ENCODE peak calls at places on chromosome 13, in nine cellular contexts. One of them, this sample, is unnamed.

GRCh38 chr13:74136089-74136658 is 2.0 kb upstream of the KLF12 start:
- DNase-seq in stimulated activated CD8-positive, alpha-beta memory T cell treated with anti-CD3 and anti-CD28 coated beads, Interleukin-7, amount 100 ng/mL, for 1 hour: no peak
- DNase-seq in NCI-H2171: peak
- DNase-seq in activated CD4-positive, alpha-beta T cell treated with anti-CD3 and anti-CD28 coated beads, Interleukin-2, amount 50 U/mL, for 1 hour: peak
- DNase-seq in HuH-7: peak
- DNase-seq in testis: peak
- DNase-seq in mucosa of descending colon: peak
- DNase-seq in aorta: peak
- DNase-seq in H9: no peak
- DNase-seq in this sample: peak

GRCh38 chr13:80979035-80979641 is 638.2 kb upstream of the SPRY2 start:
- DNase-seq in stimulated activated CD8-positive, alpha-beta memory T cell treated with anti-CD3 and anti-CD28 coated beads, Interleukin-7, amount 100 ng/mL, for 1 hour: no peak
- DNase-seq in testis: peak
- DNase-seq in HuH-7: peak
- DNase-seq in activated CD4-positive, alpha-beta T cell treated with anti-CD3 and anti-CD28 coated beads, Interleukin-2, amount 50 U/mL, for 1 hour: no peak
- DNase-seq in mucosa of descending colon: no peak
- DNase-seq in H9: peak
- DNase-seq in aorta: no peak
- DNase-seq in NCI-H2171: peak
- DNase-seq in this sample: no peak

GRCh38 chr13:40539954-40540706 is 126.3 kb downstream of the FOXO1 start:
- DNase-seq in testis: no peak
- DNase-seq in NCI-H2171: no peak
- DNase-seq in HuH-7: no peak
- DNase-seq in activated CD4-positive, alpha-beta T cell treated with anti-CD3 and anti-CD28 coated beads, Interleukin-2, amount 50 U/mL, for 1 hour: no peak
- DNase-seq in mucosa of descending colon: no peak
- DNase-seq in stimulated activated CD8-positive, alpha-beta memory T cell treated with anti-CD3 and anti-CD28 coated beads, Interleukin-7, amount 100 ng/mL, for 1 hour: no peak
- DNase-seq in aorta: no peak
- DNase-seq in H9: peak
- DNase-seq in this sample: no peak

GRCh38 chr13:21850013-21851006 is 179.4 kb downstream of the FGF9 start:
- DNase-seq in stimulated activated CD8-positive, alpha-beta memory T cell treated with anti-CD3 and anti-CD28 coated beads, Interleukin-7, amount 100 ng/mL, for 1 hour: no peak
- DNase-seq in NCI-H2171: no peak
- DNase-seq in activated CD4-positive, alpha-beta T cell treated with anti-CD3 and anti-CD28 coated beads, Interleukin-2, amount 50 U/mL, for 1 hour: no peak
- DNase-seq in H9: no peak
- DNase-seq in aorta: no peak
- DNase-seq in mucosa of descending colon: no peak
- DNase-seq in HuH-7: no peak
- DNase-seq in testis: no peak
- DNase-seq in this sample: no peak

GRCh38 chr13:111043575-111043982 is 71.5 kb upstream of the ARHGEF7 start:
- DNase-seq in mucosa of descending colon: no peak
- DNase-seq in HuH-7: no peak
- DNase-seq in aorta: no peak
- DNase-seq in testis: no peak
- DNase-seq in NCI-H2171: no peak
- DNase-seq in activated CD4-positive, alpha-beta T cell treated with anti-CD3 and anti-CD28 coated beads, Interleukin-2, amount 50 U/mL, for 1 hour: no peak
- DNase-seq in H9: no peak
- DNase-seq in stimulated activated CD8-positive, alpha-beta memory T cell treated with anti-CD3 and anti-CD28 coated beads, Interleukin-7, amount 100 ng/mL, for 1 hour: no peak
- DNase-seq in this sample: no peak

GRCh38 chr13:93977986-93978385 is 501.5 kb downstream of the DCT start:
- DNase-seq in aorta: no peak
- DNase-seq in stimulated activated CD8-positive, alpha-beta memory T cell treated with anti-CD3 and anti-CD28 coated beads, Interleukin-7, amount 100 ng/mL, for 1 hour: no peak
- DNase-seq in NCI-H2171: no peak
- DNase-seq in H9: no peak
- DNase-seq in HuH-7: no peak
- DNase-seq in testis: no peak
- DNase-seq in mucosa of descending colon: no peak
- DNase-seq in activated CD4-positive, alpha-beta T cell treated with anti-CD3 and anti-CD28 coated beads, Interleukin-2, amount 50 U/mL, for 1 hour: no peak
- DNase-seq in this sample: no peak

GRCh38 chr13:26051231-26052135 is at the start of gene SHISA2:
- DNase-seq in activated CD4-positive, alpha-beta T cell treated with anti-CD3 and anti-CD28 coated beads, Interleukin-2, amount 50 U/mL, for 1 hour: peak
- DNase-seq in H9: peak
- DNase-seq in aorta: peak
- DNase-seq in testis: peak
- DNase-seq in NCI-H2171: peak
- DNase-seq in stimulated activated CD8-positive, alpha-beta memory T cell treated with anti-CD3 and anti-CD28 coated beads, Interleukin-7, amount 100 ng/mL, for 1 hour: no peak
- DNase-seq in HuH-7: peak
- DNase-seq in mucosa of descending colon: no peak
- DNase-seq in this sample: no peak

GRCh38 chr13:80469841-80470378 is 129.0 kb upstream of the SPRY2 start:
- DNase-seq in activated CD4-positive, alpha-beta T cell treated with anti-CD3 and anti-CD28 coated beads, Interleukin-2, amount 50 U/mL, for 1 hour: no peak
- DNase-seq in HuH-7: no peak
- DNase-seq in stimulated activated CD8-positive, alpha-beta memory T cell treated with anti-CD3 and anti-CD28 coated beads, Interleukin-7, amount 100 ng/mL, for 1 hour: no peak
- DNase-seq in H9: no peak
- DNase-seq in mucosa of descending colon: peak
- DNase-seq in NCI-H2171: no peak
- DNase-seq in testis: peak
- DNase-seq in aorta: peak
- DNase-seq in this sample: no peak

GRCh38 chr13:36366023-36366422 is 19.8 kb upstream of the SPART start:
- DNase-seq in mucosa of descending colon: no peak
- DNase-seq in H9: no peak
- DNase-seq in stimulated activated CD8-positive, alpha-beta memory T cell treated with anti-CD3 and anti-CD28 coated beads, Interleukin-7, amount 100 ng/mL, for 1 hour: no peak
- DNase-seq in activated CD4-positive, alpha-beta T cell treated with anti-CD3 and anti-CD28 coated beads, Interleukin-2, amount 50 U/mL, for 1 hour: no peak
- DNase-seq in HuH-7: no peak
- DNase-seq in NCI-H2171: no peak
- DNase-seq in testis: no peak
- DNase-seq in aorta: no peak
- DNase-seq in this sample: no peak

GRCh38 chr13:50617134-50617721 is 226.3 kb downstream of the DLEU7 start:
- DNase-seq in HuH-7: no peak
- DNase-seq in activated CD4-positive, alpha-beta T cell treated with anti-CD3 and anti-CD28 coated beads, Interleukin-2, amount 50 U/mL, for 1 hour: no peak
- DNase-seq in testis: no peak
- DNase-seq in aorta: no peak
- DNase-seq in H9: no peak
- DNase-seq in NCI-H2171: no peak
- DNase-seq in stimulated activated CD8-positive, alpha-beta memory T cell treated with anti-CD3 and anti-CD28 coated beads, Interleukin-7, amount 100 ng/mL, for 1 hour: no peak
- DNase-seq in mucosa of descending colon: no peak
- DNase-seq in this sample: no peak

GRCh38 chr13:108987488-108987887 is 358.1 kb downstream of the MYO16 start:
- DNase-seq in H9: no peak
- DNase-seq in aorta: peak
- DNase-seq in stimulated activated CD8-positive, alpha-beta memory T cell treated with anti-CD3 and anti-CD28 coated beads, Interleukin-7, amount 100 ng/mL, for 1 hour: no peak
- DNase-seq in testis: no peak
- DNase-seq in activated CD4-positive, alpha-beta T cell treated with anti-CD3 and anti-CD28 coated beads, Interleukin-2, amount 50 U/mL, for 1 hour: no peak
- DNase-seq in HuH-7: no peak
- DNase-seq in NCI-H2171: no peak
- DNase-seq in mucosa of descending colon: no peak
- DNase-seq in this sample: no peak

GRCh38 chr13:45393941-45394570 is 24.1 kb downstream of the SLC25A30 start:
- DNase-seq in aorta: no peak
- DNase-seq in H9: peak
- DNase-seq in mucosa of descending colon: no peak
- DNase-seq in activated CD4-positive, alpha-beta T cell treated with anti-CD3 and anti-CD28 coated beads, Interleukin-2, amount 50 U/mL, for 1 hour: peak
- DNase-seq in testis: peak
- DNase-seq in HuH-7: peak
- DNase-seq in NCI-H2171: peak
- DNase-seq in stimulated activated CD8-positive, alpha-beta memory T cell treated with anti-CD3 and anti-CD28 coated beads, Interleukin-7, amount 100 ng/mL, for 1 hour: no peak
- DNase-seq in this sample: no peak

GRCh38 chr13:105638446-105638845 is 897.0 kb downstream of the EFNB2 start:
- DNase-seq in HuH-7: no peak
- DNase-seq in NCI-H2171: no peak
- DNase-seq in stimulated activated CD8-positive, alpha-beta memory T cell treated with anti-CD3 and anti-CD28 coated beads, Interleukin-7, amount 100 ng/mL, for 1 hour: no peak
- DNase-seq in aorta: no peak
- DNase-seq in testis: no peak
- DNase-seq in H9: no peak
- DNase-seq in activated CD4-positive, alpha-beta T cell treated with anti-CD3 and anti-CD28 coated beads, Interleukin-2, amount 50 U/mL, for 1 hour: no peak
- DNase-seq in mucosa of descending colon: no peak
- DNase-seq in this sample: no peak

GRCh38 chr13:40665061-40665753 is 1.2 kb downstream of the FOXO1 start:
- DNase-seq in aorta: peak
- DNase-seq in mucosa of descending colon: peak
- DNase-seq in NCI-H2171: no peak
- DNase-seq in stimulated activated CD8-positive, alpha-beta memory T cell treated with anti-CD3 and anti-CD28 coated beads, Interleukin-7, amount 100 ng/mL, for 1 hour: no peak
- DNase-seq in HuH-7: peak
- DNase-seq in H9: no peak
- DNase-seq in activated CD4-positive, alpha-beta T cell treated with anti-CD3 and anti-CD28 coated beads, Interleukin-2, amount 50 U/mL, for 1 hour: peak
- DNase-seq in testis: peak
- DNase-seq in this sample: peak

GRCh38 chr13:31909889-31910551 is 121.6 kb upstream of the FRY start:
- DNase-seq in testis: peak
- DNase-seq in aorta: no peak
- DNase-seq in H9: no peak
- DNase-seq in HuH-7: no peak
- DNase-seq in mucosa of descending colon: no peak
- DNase-seq in NCI-H2171: peak
- DNase-seq in activated CD4-positive, alpha-beta T cell treated with anti-CD3 and anti-CD28 coated beads, Interleukin-2, amount 50 U/mL, for 1 hour: peak
- DNase-seq in stimulated activated CD8-positive, alpha-beta memory T cell treated with anti-CD3 and anti-CD28 coated beads, Interleukin-7, amount 100 ng/mL, for 1 hour: peak
- DNase-seq in this sample: peak

GRCh38 chr13:110916671-110917142 is 1.8 kb upstream of the ANKRD10 start:
- DNase-seq in stimulated activated CD8-positive, alpha-beta memory T cell treated with anti-CD3 and anti-CD28 coated beads, Interleukin-7, amount 100 ng/mL, for 1 hour: no peak
- DNase-seq in activated CD4-positive, alpha-beta T cell treated with anti-CD3 and anti-CD28 coated beads, Interleukin-2, amount 50 U/mL, for 1 hour: no peak
- DNase-seq in HuH-7: no peak
- DNase-seq in mucosa of descending colon: no peak
- DNase-seq in H9: no peak
- DNase-seq in testis: no peak
- DNase-seq in aorta: no peak
- DNase-seq in NCI-H2171: no peak
- DNase-seq in this sample: no peak

GRCh38 chr13:100363351-100363750 is 225.2 kb downstream of the GGACT start:
- DNase-seq in aorta: no peak
- DNase-seq in NCI-H2171: no peak
- DNase-seq in testis: no peak
- DNase-seq in mucosa of descending colon: no peak
- DNase-seq in stimulated activated CD8-positive, alpha-beta memory T cell treated with anti-CD3 and anti-CD28 coated beads, Interleukin-7, amount 100 ng/mL, for 1 hour: no peak
- DNase-seq in HuH-7: no peak
- DNase-seq in H9: no peak
- DNase-seq in activated CD4-positive, alpha-beta T cell treated with anti-CD3 and anti-CD28 coated beads, Interleukin-2, amount 50 U/mL, for 1 hour: no peak
- DNase-seq in this sample: no peak

GRCh38 chr13:100394005-100394695 is 194.4 kb downstream of the GGACT start:
- DNase-seq in mucosa of descending colon: no peak
- DNase-seq in stimulated activated CD8-positive, alpha-beta memory T cell treated with anti-CD3 and anti-CD28 coated beads, Interleukin-7, amount 100 ng/mL, for 1 hour: no peak
- DNase-seq in HuH-7: no peak
- DNase-seq in H9: no peak
- DNase-seq in testis: no peak
- DNase-seq in aorta: no peak
- DNase-seq in NCI-H2171: no peak
- DNase-seq in activated CD4-positive, alpha-beta T cell treated with anti-CD3 and anti-CD28 coated beads, Interleukin-2, amount 50 U/mL, for 1 hour: no peak
- DNase-seq in this sample: no peak